ENCODE peak calls at places on chromosomes 13 and 19, in four cellular contexts. One of them, this sample, is unnamed.
A peak's percentile ranks its signal among the peaks of the same experiment; 100 is the strongest.

GRCh38 chr13:104854698-104855097 is 1680.8 kb downstream of the EFNB2 start:
- DNase-seq in left cardiac atrium: no peak
- DNase-seq in type B pancreatic cell: no peak
- DNase-seq in AG09319: no peak
- DNase-seq in this sample: no peak

GRCh38 chr19:23294141-23294540 is 43.9 kb upstream of the ZNF724 start:
- DNase-seq in left cardiac atrium: no peak
- DNase-seq in type B pancreatic cell: no peak
- DNase-seq in AG09319: no peak
- DNase-seq in this sample: no peak

GRCh38 chr19:7482584-7483439 is 6.0 kb downstream of the PEX11G start:
- DNase-seq in left cardiac atrium: peak; percentile 74
- DNase-seq in type B pancreatic cell: no peak
- DNase-seq in AG09319: no peak
- DNase-seq in this sample: no peak

GRCh38 chr13:78241278-78241919 is 322.8 kb upstream of the EDNRB start:
- DNase-seq in left cardiac atrium: peak; percentile 18
- DNase-seq in type B pancreatic cell: no peak
- DNase-seq in AG09319: no peak
- DNase-seq in this sample: peak; percentile 43

GRCh38 chr13:25179810-25180437 is 7.8 kb upstream of the AMER2 start:
- DNase-seq in left cardiac atrium: no peak
- DNase-seq in type B pancreatic cell: no peak
- DNase-seq in AG09319: no peak
- DNase-seq in this sample: no peak

GRCh38 chr19:9885077-9885552 is 50.0 kb downstream of the PIN1 start:
- DNase-seq in left cardiac atrium: peak; percentile 51
- DNase-seq in type B pancreatic cell: no peak
- DNase-seq in AG09319: peak; percentile 7
- DNase-seq in this sample: no peak

GRCh38 chr19:3423183-3423829 is 56.9 kb downstream of the NFIC start:
- DNase-seq in left cardiac atrium: peak; percentile 73
- DNase-seq in type B pancreatic cell: no peak
- DNase-seq in AG09319: no peak
- DNase-seq in this sample: no peak

GRCh38 chr19:48683349-48683748 is 10.5 kb upstream of the NTN5 start:
- DNase-seq in left cardiac atrium: peak; percentile 73
- DNase-seq in type B pancreatic cell: no peak
- DNase-seq in AG09319: no peak
- DNase-seq in this sample: peak; percentile 82

GRCh38 chr13:98094678-98095266 is 48.1 kb upstream of the FARP1 start:
- DNase-seq in left cardiac atrium: no peak
- DNase-seq in type B pancreatic cell: no peak
- DNase-seq in AG09319: no peak
- DNase-seq in this sample: no peak

GRCh38 chr19:35114656-35115537 is 726 bp upstream of the FXYD3 start:
- DNase-seq in left cardiac atrium: peak; percentile 70
- DNase-seq in type B pancreatic cell: peak; percentile 85
- DNase-seq in AG09319: no peak
- DNase-seq in this sample: no peak

GRCh38 chr13:22836475-22836874 is 344.3 kb upstream of the SGCG start:
- DNase-seq in left cardiac atrium: no peak
- DNase-seq in type B pancreatic cell: no peak
- DNase-seq in AG09319: no peak
- DNase-seq in this sample: no peak

GRCh38 chr19:41575998-41576397 is at the start of gene CEACAM21:
- DNase-seq in left cardiac atrium: peak; percentile 50
- DNase-seq in type B pancreatic cell: no peak
- DNase-seq in AG09319: no peak
- DNase-seq in this sample: no peak

GRCh38 chr13:24208314-24208713 is 47.8 kb downstream of the SPATA13 start:
- DNase-seq in left cardiac atrium: no peak
- DNase-seq in type B pancreatic cell: no peak
- DNase-seq in AG09319: peak; percentile 62
- DNase-seq in this sample: no peak

GRCh38 chr19:54662730-54663129 is at the start of gene LILRB4:
- DNase-seq in left cardiac atrium: peak; percentile 36
- DNase-seq in type B pancreatic cell: no peak
- DNase-seq in AG09319: no peak
- DNase-seq in this sample: no peak

GRCh38 chr19:16034958-16035560 is 41.2 kb upstream of the TPM4 start:
- DNase-seq in left cardiac atrium: no peak
- DNase-seq in type B pancreatic cell: no peak
- DNase-seq in AG09319: no peak
- DNase-seq in this sample: no peak

GRCh38 chr19:12202250-12202649 is 39.4 kb downstream of the ZNF136 start:
- DNase-seq in left cardiac atrium: peak; percentile 27
- DNase-seq in type B pancreatic cell: no peak
- DNase-seq in AG09319: no peak
- DNase-seq in this sample: no peak

GRCh38 chr13:114062754-114063153 is 69.7 kb downstream of the RASA3 start:
- DNase-seq in left cardiac atrium: no peak
- DNase-seq in type B pancreatic cell: no peak
- DNase-seq in AG09319: no peak
- DNase-seq in this sample: peak; percentile 78

GRCh38 chr19:8185343-8186068 is 23.7 kb upstream of the CERS4 start:
- DNase-seq in left cardiac atrium: no peak
- DNase-seq in type B pancreatic cell: no peak
- DNase-seq in AG09319: no peak
- DNase-seq in this sample: no peak

GRCh38 chr13:79647518-79647917 is 166.6 kb downstream of the NDFIP2 start:
- DNase-seq in left cardiac atrium: no peak
- DNase-seq in type B pancreatic cell: no peak
- DNase-seq in AG09319: no peak
- DNase-seq in this sample: no peak

GRCh38 chr13:45817833-45818232 is 33.7 kb downstream of the SIAH3 start:
- DNase-seq in left cardiac atrium: no peak
- DNase-seq in type B pancreatic cell: no peak
- DNase-seq in AG09319: no peak
- DNase-seq in this sample: no peak

GRCh38 chr19:35037716-35038622 is 3.6 kb upstream of the HPN start:
- DNase-seq in left cardiac atrium: peak; percentile 70
- DNase-seq in type B pancreatic cell: no peak
- DNase-seq in AG09319: no peak
- DNase-seq in this sample: no peak

GRCh38 chr19:23436318-23436717 is 41.0 kb upstream of the ZNF91 start:
- DNase-seq in left cardiac atrium: no peak
- DNase-seq in type B pancreatic cell: no peak
- DNase-seq in AG09319: no peak
- DNase-seq in this sample: no peak

GRCh38 chr19:27774337-27774736 is 1438.6 kb downstream of the UQCRFS1 start:
- DNase-seq in left cardiac atrium: no peak
- DNase-seq in type B pancreatic cell: no peak
- DNase-seq in AG09319: no peak
- DNase-seq in this sample: no peak

GRCh38 chr13:111629933-111630332 is 309.5 kb downstream of the TEX29 start:
- DNase-seq in left cardiac atrium: no peak
- DNase-seq in type B pancreatic cell: no peak
- DNase-seq in AG09319: no peak
- DNase-seq in this sample: no peak

GRCh38 chr13:89457977-89458376 is 1786.8 kb downstream of the SLITRK5 start:
- DNase-seq in left cardiac atrium: no peak
- DNase-seq in type B pancreatic cell: no peak
- DNase-seq in AG09319: no peak
- DNase-seq in this sample: no peak

GRCh38 chr19:15239337-15239949 is 7.2 kb upstream of the EPHX3 start:
- DNase-seq in left cardiac atrium: no peak
- DNase-seq in type B pancreatic cell: no peak
- DNase-seq in AG09319: no peak
- DNase-seq in this sample: no peak

GRCh38 chr19:13689050-13689449 is 75.3 kb upstream of the MRI1 start:
- DNase-seq in left cardiac atrium: no peak
- DNase-seq in type B pancreatic cell: no peak
- DNase-seq in AG09319: no peak
- DNase-seq in this sample: no peak

GRCh38 chr19:18978616-18979015 is 37.6 kb upstream of the HOMER3 start:
- DNase-seq in left cardiac atrium: no peak
- DNase-seq in type B pancreatic cell: no peak
- DNase-seq in AG09319: no peak
- DNase-seq in this sample: no peak

GRCh38 chr13:27203854-27204253 is 32.2 kb upstream of the USP12 start:
- DNase-seq in left cardiac atrium: no peak
- DNase-seq in type B pancreatic cell: no peak
- DNase-seq in AG09319: no peak
- DNase-seq in this sample: no peak

GRCh38 chr13:34913040-34913439 is 29.0 kb upstream of the NBEA start:
- DNase-seq in left cardiac atrium: no peak
- DNase-seq in type B pancreatic cell: no peak
- DNase-seq in AG09319: no peak
- DNase-seq in this sample: no peak

GRCh38 chr13:41813426-41813825 is 147.5 kb downstream of the VWA8 start:
- DNase-seq in left cardiac atrium: no peak
- DNase-seq in type B pancreatic cell: no peak
- DNase-seq in AG09319: no peak
- DNase-seq in this sample: no peak

GRCh38 chr13:105127732-105128131 is 1407.7 kb downstream of the EFNB2 start:
- DNase-seq in left cardiac atrium: no peak
- DNase-seq in type B pancreatic cell: no peak
- DNase-seq in AG09319: no peak
- DNase-seq in this sample: no peak

GRCh38 chr13:51844862-51845573 is at the start of gene TMEM272:
- DNase-seq in left cardiac atrium: peak; percentile 61
- DNase-seq in type B pancreatic cell: peak; percentile 79
- DNase-seq in AG09319: no peak
- DNase-seq in this sample: no peak

GRCh38 chr19:32558607-32559228 is 22.3 kb upstream of the PDCD5 start:
- DNase-seq in left cardiac atrium: no peak
- DNase-seq in type B pancreatic cell: no peak
- DNase-seq in AG09319: no peak
- DNase-seq in this sample: no peak

GRCh38 chr19:7590256-7590655 is 5.4 kb upstream of the CAMSAP3 start:
- DNase-seq in left cardiac atrium: no peak
- DNase-seq in type B pancreatic cell: no peak
- DNase-seq in AG09319: no peak
- DNase-seq in this sample: no peak

GRCh38 chr19:55681131-55682087 is 6.4 kb downstream of the EPN1 start:
- DNase-seq in left cardiac atrium: no peak
- DNase-seq in type B pancreatic cell: no peak
- DNase-seq in AG09319: no peak
- DNase-seq in this sample: peak; percentile 26

GRCh38 chr19:19550454-19550842 is 12.4 kb downstream of the CILP2 start:
- DNase-seq in left cardiac atrium: no peak
- DNase-seq in type B pancreatic cell: no peak
- DNase-seq in AG09319: no peak
- DNase-seq in this sample: no peak

GRCh38 chr19:42261763-42262162 is 6.8 kb upstream of the ERF start:
- DNase-seq in left cardiac atrium: no peak
- DNase-seq in type B pancreatic cell: no peak
- DNase-seq in AG09319: no peak
- DNase-seq in this sample: no peak

This sample was measured in kidney.